ENCODE peak calls at places on chromosomes 6 and 20, in four cellular contexts. U is posterior cingulate gyrus, A is iris pigment epithelial cell, C is NCI-H460. S is an unnamed sample.

GRCh38 chr6:157779705-157780604 is 43.1 kb upstream of the SNX9 start:
- DNase-seq in A (no peak), U (no peak), C (no peak), S (no peak)

GRCh38 chr6:41201784-41202181 is 834 bp upstream of the TREML2 start:
- DNase-seq in A (no peak), C (no peak), U (no peak), S (no peak)

GRCh38 chr20:59386819-59387218 is 86.4 kb downstream of the EDN3 start:
- DNase-seq in U (no peak), A (no peak), C (no peak), S (no peak)

GRCh38 chr6:90701146-90701781 is 114.4 kb upstream of the MAP3K7 start:
- DNase-seq in A (no peak), U (no peak), C (no peak), S (no peak)

GRCh38 chr6:44176130-44176934 is 17.7 kb downstream of the CAPN11 start:
- DNase-seq in C (no peak), U (peak; percentile 62), A (no peak), S (no peak)

GRCh38 chr6:21447987-21448386 is 145.6 kb upstream of the SOX4 start:
- DNase-seq in C (no peak), A (no peak), U (no peak), S (no peak)

GRCh38 chr20:50373674-50374286 is 136.4 kb upstream of the PTPN1 start:
- DNase-seq in U (no peak), A (no peak), C (no peak), S (no peak)

GRCh38 chr20:61887694-61888093 is 178.0 kb downstream of the TAF4 start:
- DNase-seq in A (no peak), U (peak; percentile 49), C (no peak), S (no peak)

GRCh38 chr6:37985355-37985754 is 165.8 kb downstream of the ZFAND3 start:
- DNase-seq in C (no peak), A (no peak), U (no peak), S (no peak)

GRCh38 chr6:122361314-122361979 is 38.0 kb upstream of the HSF2 start:
- DNase-seq in A (no peak), C (no peak), U (no peak), S (no peak)

GRCh38 chr6:34484899-34485298 is 19.0 kb downstream of the PACSIN1 start:
- DNase-seq in C (no peak), U (no peak), A (no peak), S (no peak)

GRCh38 chr6:150687508-150687907 is 87.8 kb downstream of the PLEKHG1 start:
- DNase-seq in U (no peak), A (no peak), C (no peak), S (peak; percentile 60)

GRCh38 chr6:23349521-23350147 is 776.4 kb upstream of the NRSN1 start:
- DNase-seq in A (peak; percentile 95), C (peak; percentile 69), U (no peak), S (peak; percentile 26)

GRCh38 chr6:87066449-87067288 is 28.2 kb downstream of the CGA start:
- DNase-seq in A (peak; percentile 67), C (peak; percentile 43), U (no peak), S (peak; percentile 38)

GRCh38 chr6:79813854-79814477 is 133.4 kb downstream of the ELOVL4 start:
- DNase-seq in A (peak; percentile 64), C (peak; percentile 56), U (peak; percentile 88), S (peak; percentile 70)

GRCh38 chr6:170046786-170047626 is 243.9 kb downstream of the DLL1 start:
- DNase-seq in C (no peak), U (peak; percentile 55), A (no peak), S (no peak)

GRCh38 chr6:135054238-135054574 is 416 bp downstream of the HBS1L start:
- DNase-seq in A (peak; percentile 4), C (no peak), U (no peak), S (peak; percentile 52)

GRCh38 chr20:46226602-46227001 is 81.7 kb downstream of the CDH22 start:
- DNase-seq in A (peak; percentile 61), C (no peak), U (no peak), S (no peak)

GRCh38 chr6:156396068-156396771 is 381.0 kb upstream of the ARID1B start:
- DNase-seq in C (no peak), A (no peak), U (no peak), S (no peak)

GRCh38 chr20:10074513-10074912 is 39.7 kb downstream of the ANKEF1 start:
- DNase-seq in U (peak; percentile 82), C (peak; percentile 38), A (peak; percentile 84), S (no peak)

GRCh38 chr6:82691997-82692396 is 328.4 kb downstream of the TPBG start:
- DNase-seq in U (no peak), C (no peak), A (no peak), S (no peak)

GRCh38 chr6:1911476-1911875 is 301.8 kb downstream of the FOXC1 start:
- DNase-seq in A (peak; percentile 65), C (no peak), U (no peak), S (no peak)

GRCh38 chr6:151389640-151390275 is 1.6 kb downstream of the ZBTB2 start:
- DNase-seq in A (peak; percentile 69), U (peak; percentile 86), C (no peak), S (peak; percentile 71)

GRCh38 chr20:58233881-58234528 is 5.6 kb upstream of the ANKRD60 start:
- DNase-seq in A (no peak), C (no peak), U (no peak), S (no peak)

GRCh38 chr6:141077355-141078333 is 1055.1 kb upstream of the GJE1 start:
- DNase-seq in U (peak; percentile 35), A (peak; percentile 21), C (peak; percentile 7), S (no peak)

GRCh38 chr20:38426498-38426897 is 8.6 kb downstream of the SNHG17 start:
- DNase-seq in C (no peak), A (no peak), U (no peak), S (no peak)

GRCh38 chr20:38125157-38126056 is 39.7 kb downstream of the TGM2 start:
- DNase-seq in U (no peak), C (no peak), A (peak; percentile 76), S (peak; percentile 95)

GRCh38 chr6:169784941-169785340 is 33.5 kb downstream of the ERMARD start:
- DNase-seq in A (no peak), U (no peak), C (no peak), S (no peak)

GRCh38 chr6:52900536-52900935 is 9.0 kb downstream of the GSTA3 start:
- DNase-seq in C (no peak), U (no peak), A (no peak), S (no peak)

GRCh38 chr6:25389501-25389900 is 110.3 kb downstream of the CARMIL1 start:
- DNase-seq in U (no peak), A (peak; percentile 35), C (no peak), S (peak; percentile 37)